ENCODE peak calls at places on chromosomes 7 and 10, in eight cellular contexts. U, Z, I, O, J, F, H and L are unnamed samples.

GRCh38 chr7:30524545-30524944 is 19.9 kb upstream of the GGCT start:
- DNase-seq in U (no peak), Z (no peak), I (no peak), O (no peak), J (peak), F (no peak), H (no peak), L (no peak)

GRCh38 chr10:97184971-97185325 is 811 bp downstream of the SLIT1 start:
- DNase-seq in U (peak), Z (no peak), I (peak), O (no peak), J (no peak), F (no peak), H (no peak), L (no peak)

GRCh38 chr7:66766041-66766440 is 25.5 kb downstream of the RABGEF1 start:
- DNase-seq in U (no peak), Z (no peak), I (no peak), O (no peak), J (no peak), F (no peak), H (no peak), L (no peak)

GRCh38 chr7:157976406-157976805 is 611.2 kb downstream of the PTPRN2 start:
- DNase-seq in U (no peak), Z (no peak), I (no peak), O (no peak), J (no peak), F (no peak), H (no peak), L (no peak)

GRCh38 chr10:2891770-2892124 is 175.6 kb upstream of the PFKP start:
- DNase-seq in U (no peak), Z (no peak), I (no peak), O (no peak), J (no peak), F (no peak), H (no peak), L (no peak)

GRCh38 chr7:110522751-110523200 is 568.2 kb upstream of the LRRN3 start:
- DNase-seq in U (peak), Z (no peak), I (no peak), O (no peak), J (peak), F (peak), H (no peak), L (peak)

GRCh38 chr7:157482011-157482410 is 145.2 kb downstream of the DNAJB6 start:
- DNase-seq in U (no peak), Z (no peak), I (no peak), O (no peak), J (no peak), F (no peak), H (no peak), L (no peak)

GRCh38 chr7:116525913-116526857 is 1.3 kb downstream of the CAV1 start:
- DNase-seq in U (peak), Z (no peak), I (peak), O (peak), J (peak), F (peak), H (peak), L (peak)

GRCh38 chr7:23293500-23294073 is 5.6 kb upstream of the MALSU1 start:
- DNase-seq in U (no peak), Z (no peak), I (no peak), O (no peak), J (no peak), F (no peak), H (no peak), L (no peak)

GRCh38 chr10:24893127-24893526 is 59.3 kb downstream of the PRTFDC1 start:
- DNase-seq in U (no peak), Z (no peak), I (no peak), O (no peak), J (no peak), F (no peak), H (no peak), L (no peak)

GRCh38 chr10:96275685-96276418 is 4.5 kb upstream of the BLNK start:
- DNase-seq in U (no peak), Z (no peak), I (no peak), O (no peak), J (no peak), F (no peak), H (no peak), L (no peak)

GRCh38 chr10:79463578-79464496 is 18.4 kb upstream of the ZCCHC24 start:
- DNase-seq in U (no peak), Z (no peak), I (no peak), O (no peak), J (no peak), F (peak), H (no peak), L (no peak)

GRCh38 chr10:62666264-62666663 is 138.3 kb upstream of the ADO start:
- DNase-seq in U (no peak), Z (no peak), I (no peak), O (no peak), J (peak), F (no peak), H (no peak), L (no peak)

GRCh38 chr7:2228921-2229320 is 3.8 kb downstream of the MAD1L1 start:
- DNase-seq in U (no peak), Z (no peak), I (no peak), O (no peak), J (no peak), F (no peak), H (no peak), L (no peak)

GRCh38 chr7:2229467-2229866 is 3.3 kb downstream of the MAD1L1 start:
- DNase-seq in U (no peak), Z (no peak), I (no peak), O (no peak), J (no peak), F (no peak), H (no peak), L (no peak)

GRCh38 chr7:2225830-2226229 is 6.9 kb downstream of the MAD1L1 start:
- DNase-seq in U (no peak), Z (no peak), I (no peak), O (no peak), J (no peak), F (no peak), H (no peak), L (no peak)

GRCh38 chr7:2225336-2225735 is 7.4 kb downstream of the MAD1L1 start:
- DNase-seq in U (no peak), Z (no peak), I (no peak), O (no peak), J (peak), F (no peak), H (no peak), L (no peak)

GRCh38 chr7:2227699-2228098 is 5.0 kb downstream of the MAD1L1 start:
- DNase-seq in U (no peak), Z (no peak), I (no peak), O (no peak), J (no peak), F (no peak), H (no peak), L (no peak)
- TF ChIP-seq EZH2phosphoT487 in U (no peak), Z (no peak), I (no peak), O (no peak), J (no peak), F (no peak), H (no peak), L (no peak)

GRCh38 chr10:1645896-1646295 is 91.4 kb downstream of the ADARB2 start:
- DNase-seq in U (no peak), Z (no peak), I (no peak), O (no peak), J (no peak), F (no peak), H (no peak), L (no peak)
- TF ChIP-seq EZH2phosphoT487 in U (no peak), Z (no peak), I (no peak), O (no peak), J (no peak), F (no peak), H (no peak), L (no peak)

GRCh38 chr10:120400601-120401000 is 56.4 kb upstream of the PLPP4 start:
- DNase-seq in U (no peak), Z (no peak), I (no peak), O (no peak), J (no peak), F (peak), H (no peak), L (no peak)
- TF ChIP-seq EZH2phosphoT487 in U (no peak), Z (no peak), I (no peak), O (no peak), J (no peak), F (no peak), H (no peak), L (no peak)

GRCh38 chr7:128099204-128099671 is 68.0 kb upstream of the LRRC4 start:
- DNase-seq in U (no peak), Z (no peak), I (no peak), O (no peak), J (peak), F (peak), H (no peak), L (no peak)
- TF ChIP-seq EZH2phosphoT487 in U (no peak), Z (no peak), I (no peak), O (no peak), J (no peak), F (no peak), H (no peak), L (no peak)